ENCODE peak calls at places on chromosomes 3 and 15, in five cellular contexts. One of them, this sample, is unnamed.
A peak's percentile ranks its signal among the peaks of the same experiment; 100 is the strongest.

GRCh38 chr3:155412856-155413255 is 119.4 kb upstream of the STRIT1 start:
- DNase-seq in H9: no peak
- DNase-seq in mesenchymal stem cell: no peak
- DNase-seq in IMR-90: no peak
- DNase-seq in H1: no peak
- DNase-seq in this sample: no peak

GRCh38 chr15:88621789-88622604 is 857 bp downstream of the AEN start:
- DNase-seq in H9: no peak
- DNase-seq in H1: no peak
- DNase-seq in IMR-90: peak; percentile 67
- DNase-seq in mesenchymal stem cell: peak; percentile 61
- DNase-seq in this sample: no peak

GRCh38 chr15:52066842-52067544 is 45.6 kb downstream of the BCL2L10 start:
- DNase-seq in IMR-90: no peak
- DNase-seq in mesenchymal stem cell: no peak
- DNase-seq in H1: no peak
- DNase-seq in H9: no peak
- DNase-seq in this sample: no peak

GRCh38 chr3:178507507-178508442 is 28.5 kb upstream of the KCNMB2 start:
- DNase-seq in H9: no peak
- DNase-seq in H1: no peak
- DNase-seq in mesenchymal stem cell: peak; percentile 22
- DNase-seq in IMR-90: no peak
- DNase-seq in this sample: no peak

GRCh38 chr3:27553868-27554540 is 69.8 kb upstream of the SLC4A7 start:
- DNase-seq in H9: no peak
- DNase-seq in H1: no peak
- DNase-seq in IMR-90: peak; percentile 64
- DNase-seq in mesenchymal stem cell: no peak
- DNase-seq in this sample: no peak

GRCh38 chr3:78659386-78659987 is 1108.3 kb downstream of the ROBO1 start:
- DNase-seq in H1: no peak
- DNase-seq in IMR-90: peak; percentile 57
- DNase-seq in mesenchymal stem cell: peak; percentile 48
- DNase-seq in H9: no peak
- DNase-seq in this sample: peak; percentile 39

GRCh38 chr3:105555206-105555605 is 188.5 kb downstream of the ALCAM start:
- DNase-seq in mesenchymal stem cell: no peak
- DNase-seq in H1: no peak
- DNase-seq in H9: no peak
- DNase-seq in IMR-90: peak; percentile 40
- DNase-seq in this sample: no peak

GRCh38 chr3:150519026-150519425 is 27.3 kb downstream of the SERP1 start:
- DNase-seq in H1: no peak
- DNase-seq in mesenchymal stem cell: no peak
- DNase-seq in H9: no peak
- DNase-seq in IMR-90: no peak
- DNase-seq in this sample: no peak

GRCh38 chr15:57554063-57554820 is 37.5 kb upstream of the MYZAP start:
- DNase-seq in H9: no peak
- DNase-seq in IMR-90: no peak
- DNase-seq in H1: no peak
- DNase-seq in mesenchymal stem cell: no peak
- DNase-seq in this sample: no peak

GRCh38 chr3:129058441-129059194 is 2.0 kb upstream of the GP9 start:
- DNase-seq in H9: no peak
- DNase-seq in H1: no peak
- DNase-seq in IMR-90: no peak
- DNase-seq in mesenchymal stem cell: peak; percentile 24
- DNase-seq in this sample: no peak

GRCh38 chr15:94056314-94056713 is 175.0 kb upstream of the MCTP2 start:
- DNase-seq in H1: no peak
- DNase-seq in IMR-90: peak; percentile 60
- DNase-seq in mesenchymal stem cell: peak; percentile 91
- DNase-seq in H9: no peak
- DNase-seq in this sample: no peak

DNA sequence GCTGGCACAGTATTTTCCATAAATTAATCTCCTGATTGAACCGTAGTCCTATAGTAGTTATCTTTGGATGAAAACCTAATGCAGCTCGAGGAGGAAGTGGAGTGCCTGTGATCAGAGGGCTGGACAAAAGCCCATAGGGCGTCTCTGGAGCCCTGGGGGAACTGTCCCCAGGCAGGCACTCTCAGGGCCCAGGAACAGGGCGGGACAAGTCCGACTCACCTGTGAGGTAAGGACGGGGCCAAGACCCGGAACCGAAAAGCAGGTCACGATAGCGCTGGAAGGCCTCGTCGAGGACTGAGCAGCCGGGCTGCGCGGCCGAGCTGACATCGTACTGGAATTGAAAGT is 341 bp downstream of the HEXA start:
- DNase-seq in H1: no peak
- DNase-seq in H9: no peak
- DNase-seq in mesenchymal stem cell: no peak
- DNase-seq in IMR-90: no peak
- DNase-seq in this sample: no peak
- H4K91ac ChIP-seq in H1: no peak overlapping the region
- H4K91ac ChIP-seq in H9: peak overlapping the region; percentile 71
- H4K91ac ChIP-seq in mesenchymal stem cell: peak overlapping the region; percentile 95
- H4K91ac ChIP-seq in IMR-90: peak overlapping the region; percentile 74
- H4K91ac ChIP-seq in this sample: peak overlapping the region; percentile 46

GRCh38 chr15:33852094-33852493 is 116.2 kb upstream of the CHRM5 start:
- DNase-seq in H9: no peak
- DNase-seq in mesenchymal stem cell: no peak
- DNase-seq in IMR-90: peak; percentile 17
- DNase-seq in H1: no peak
- DNase-seq in this sample: no peak
- H4K91ac ChIP-seq in H9: no peak overlapping the region
- H4K91ac ChIP-seq in mesenchymal stem cell: no peak overlapping the region
- H4K91ac ChIP-seq in IMR-90: no peak overlapping the region
- H4K91ac ChIP-seq in H1: no peak overlapping the region
- H4K91ac ChIP-seq in this sample: no peak overlapping the region

GRCh38 chr15:66655997-66656396 is 46.0 kb upstream of the SMAD6 start:
- DNase-seq in IMR-90: no peak
- DNase-seq in H1: no peak
- DNase-seq in H9: no peak
- DNase-seq in mesenchymal stem cell: no peak
- DNase-seq in this sample: no peak
- H4K91ac ChIP-seq in IMR-90: no peak overlapping the region
- H4K91ac ChIP-seq in H1: peak overlapping the region; percentile 66
- H4K91ac ChIP-seq in H9: peak overlapping the region; percentile 46
- H4K91ac ChIP-seq in mesenchymal stem cell: peak overlapping the region; percentile 71
- H4K91ac ChIP-seq in this sample: no peak overlapping the region

GRCh38 chr3:169240786-169241486 is 422.6 kb downstream of the MECOM start:
- DNase-seq in H9: no peak
- DNase-seq in mesenchymal stem cell: no peak
- DNase-seq in IMR-90: no peak
- DNase-seq in H1: no peak
- DNase-seq in this sample: no peak
- H4K91ac ChIP-seq in H9: no peak overlapping the region
- H4K91ac ChIP-seq in mesenchymal stem cell: no peak overlapping the region
- H4K91ac ChIP-seq in IMR-90: peak overlapping the region; percentile 63
- H4K91ac ChIP-seq in H1: peak overlapping the region; percentile 80
- H4K91ac ChIP-seq in this sample: no peak overlapping the region

GRCh38 chr3:25144430-25144829 is 283.6 kb upstream of the RARB start:
- DNase-seq in IMR-90: no peak
- DNase-seq in mesenchymal stem cell: no peak
- DNase-seq in H1: no peak
- DNase-seq in H9: no peak
- DNase-seq in this sample: no peak
- H4K91ac ChIP-seq in IMR-90: no peak overlapping the region
- H4K91ac ChIP-seq in mesenchymal stem cell: no peak overlapping the region
- H4K91ac ChIP-seq in H1: no peak overlapping the region
- H4K91ac ChIP-seq in H9: no peak overlapping the region
- H4K91ac ChIP-seq in this sample: no peak overlapping the region

GRCh38 chr3:73061416-73061815 is at the start of gene EBLN2:
- DNase-seq in IMR-90: no peak
- DNase-seq in H9: no peak
- DNase-seq in H1: no peak
- DNase-seq in mesenchymal stem cell: no peak
- DNase-seq in this sample: no peak
- H4K91ac ChIP-seq in IMR-90: no peak within 1 kb of the TSS
- H4K91ac ChIP-seq in H9: no peak within 1 kb of the TSS
- H4K91ac ChIP-seq in H1: no peak within 1 kb of the TSS
- H4K91ac ChIP-seq in mesenchymal stem cell: no peak within 1 kb of the TSS
- H4K91ac ChIP-seq in this sample: no peak within 1 kb of the TSS

GRCh38 chr15:84725001-84725491 is 9.1 kb upstream of the SEC11A start:
- DNase-seq in H1: no peak
- DNase-seq in H9: no peak
- DNase-seq in mesenchymal stem cell: no peak
- DNase-seq in IMR-90: peak; percentile 15
- DNase-seq in this sample: no peak
- H4K91ac ChIP-seq in H1: no peak overlapping the region
- H4K91ac ChIP-seq in H9: no peak overlapping the region
- H4K91ac ChIP-seq in mesenchymal stem cell: no peak overlapping the region
- H4K91ac ChIP-seq in IMR-90: peak overlapping the region; percentile 61
- H4K91ac ChIP-seq in this sample: no peak overlapping the region

GRCh38 chr15:42736793-42737528 is at the start of gene CDAN1:
- DNase-seq in H1: peak; percentile 29
- DNase-seq in H9: peak; percentile 91
- DNase-seq in mesenchymal stem cell: peak; percentile 85
- DNase-seq in IMR-90: peak; percentile 75
- DNase-seq in this sample: peak; percentile 86
- H4K91ac ChIP-seq in H1: no peak within 1 kb of the TSS
- H4K91ac ChIP-seq in H9: no peak within 1 kb of the TSS
- H4K91ac ChIP-seq in mesenchymal stem cell: peak within 1 kb of the TSS; percentile 88
- H4K91ac ChIP-seq in IMR-90: peak within 1 kb of the TSS; percentile 79
- H4K91ac ChIP-seq in this sample: no peak within 1 kb of the TSS

GRCh38 chr3:141052570-141053069 is 1.5 kb downstream of the SPSB4 start:
- DNase-seq in mesenchymal stem cell: no peak
- DNase-seq in H1: no peak
- DNase-seq in H9: peak; percentile 63
- DNase-seq in IMR-90: no peak
- DNase-seq in this sample: no peak
- H4K91ac ChIP-seq in mesenchymal stem cell: no peak overlapping the region
- H4K91ac ChIP-seq in H1: no peak overlapping the region
- H4K91ac ChIP-seq in H9: no peak overlapping the region
- H4K91ac ChIP-seq in IMR-90: no peak overlapping the region
- H4K91ac ChIP-seq in this sample: no peak overlapping the region

This sample was measured in neuronal stem cell.